ENCODE peak calls at places on chromosomes 12 and 14, in four cellular contexts. Q is H1, F is trophoblast cell, N is mesenchymal stem cell. Z is an unnamed sample.

GRCh38 chr12:47095446-47096236 is 15.9 kb upstream of the AMIGO2 start:
- DNase-seq in Q (no peak), F (no peak), N (peak), Z (no peak)

GRCh38 chr12:90013409-90013808 is 304.8 kb upstream of the ATP2B1 start:
- DNase-seq in Q (no peak), F (no peak), N (peak), Z (no peak)

GRCh38 chr12:64395739-64396138 is 5.2 kb upstream of the C12orf56 start:
- DNase-seq in Q (no peak), F (no peak), N (no peak), Z (no peak)

GRCh38 chr12:110957652-110958051 is 37.3 kb upstream of the MYL2 start:
- DNase-seq in Q (no peak), F (no peak), N (no peak), Z (peak)

GRCh38 chr14:51109651-51110050 is 14.7 kb upstream of the TRIM9 start:
- DNase-seq in Q (no peak), F (no peak), N (no peak), Z (no peak)

GRCh38 chr14:58395815-58396626 is at the start of gene TOMM20L:
- DNase-seq in Q (peak), F (peak), N (peak), Z (peak)

GRCh38 chr12:46266382-46266791 is 2.5 kb downstream of the SLC38A1 start:
- DNase-seq in Q (no peak), F (no peak), N (peak), Z (no peak)

GRCh38 chr12:103966736-103967135 is 1.1 kb downstream of the TDG start:
- DNase-seq in Q (no peak), F (no peak), N (peak), Z (no peak)

GRCh38 chr12:4379410-4379809 is at the start of gene FGF23:
- DNase-seq in Q (peak), F (no peak), N (peak), Z (peak)

GRCh38 chr14:85415015-85415712 is 114.8 kb upstream of the FLRT2 start:
- DNase-seq in Q (peak), F (no peak), N (peak), Z (peak)

GRCh38 chr14:94992046-94992445 is 165.3 kb downstream of the DICER1 start:
- DNase-seq in Q (no peak), F (no peak), N (no peak), Z (no peak)

GRCh38 chr14:98966021-98966420 is 306.0 kb downstream of the BCL11B start:
- DNase-seq in Q (no peak), F (no peak), N (no peak), Z (no peak)

GRCh38 chr12:105455250-105455649 is 124.8 kb downstream of the C12orf75 start:
- DNase-seq in Q (no peak), F (peak), N (no peak), Z (no peak)

GRCh38 chr14:34711169-34711568 is 3.2 kb downstream of the CFL2 start:
- DNase-seq in Q (no peak), F (peak), N (peak), Z (no peak)

GRCh38 chr12:18430425-18431048 is 169.2 kb downstream of the PIK3C2G start:
- DNase-seq in Q (no peak), F (peak), N (peak), Z (peak)

GRCh38 chr12:119710941-119711551 is 43.1 kb downstream of the PRKAB1 start:
- DNase-seq in Q (no peak), F (no peak), N (no peak), Z (no peak)

GRCh38 chr14:88993946-88994345 is 169.5 kb downstream of the TTC8 start:
- DNase-seq in Q (no peak), F (peak), N (no peak), Z (no peak)

GRCh38 chr14:80136358-80136757 is 74.9 kb downstream of the DIO2 start:
- DNase-seq in Q (no peak), F (peak), N (no peak), Z (no peak)

GRCh38 chr14:103593577-103593976 is 30.8 kb downstream of the COA8 start:
- DNase-seq in Q (no peak), F (no peak), N (no peak), Z (no peak)

GRCh38 chr14:95564060-95564459 is 29.2 kb downstream of the GLRX5 start:
- DNase-seq in Q (no peak), F (no peak), N (no peak), Z (no peak)

GRCh38 chr12:106022568-106023012 is 116.2 kb downstream of the NUAK1 start:
- DNase-seq in Q (no peak), F (no peak), N (peak), Z (no peak)

GRCh38 chr14:53964249-53964648 is 7.6 kb upstream of the BMP4 start:
- DNase-seq in Q (no peak), F (no peak), N (peak), Z (no peak)

GRCh38 chr12:5220835-5221234 is 177.2 kb downstream of the KCNA5 start:
- DNase-seq in Q (no peak), F (peak), N (no peak), Z (no peak)

GRCh38 chr12:67299936-67300335 is 30.8 kb downstream of the CAND1 start:
- DNase-seq in Q (no peak), F (no peak), N (no peak), Z (no peak)

GRCh38 chr12:11793896-11794295 is 144.4 kb downstream of the ETV6 start:
- DNase-seq in Q (no peak), F (no peak), N (no peak), Z (no peak)

GRCh38 chr12:84150226-84150625 is 762.4 kb downstream of the SLC6A15 start:
- DNase-seq in Q (no peak), F (no peak), N (no peak), Z (no peak)

GRCh38 chr12:84148335-84148734 is 764.3 kb downstream of the SLC6A15 start:
- DNase-seq in Q (no peak), F (no peak), N (no peak), Z (no peak)
- H2AFZ ChIP-seq in Q (no peak), F (no peak), N (no peak), Z (no peak)

GRCh38 chr12:88035271-88035906 is 6.2 kb upstream of the C12orf50 start:
- DNase-seq in Q (peak), F (peak), N (peak), Z (peak)
- H2BK12ac ChIP-seq in Q (no peak), F (no peak), N (no peak), Z (no peak)

GRCh38 chr12:113099364-113099763 is 36.2 kb downstream of the RASAL1 start:
- DNase-seq in Q (no peak), F (no peak), N (no peak), Z (no peak)

GRCh38 chr12:113098428-113099028 is 37.0 kb downstream of the RASAL1 start:
- DNase-seq in Q (peak), F (peak), N (peak), Z (peak)

GRCh38 chr12:113099764-113100163 is 35.8 kb downstream of the RASAL1 start:
- DNase-seq in Q (no peak), F (no peak), N (no peak), Z (no peak)

GRCh38 chr12:113096675-113097461 is 38.7 kb downstream of the RASAL1 start:
- DNase-seq in Q (no peak), F (no peak), N (no peak), Z (no peak)

DNA sequence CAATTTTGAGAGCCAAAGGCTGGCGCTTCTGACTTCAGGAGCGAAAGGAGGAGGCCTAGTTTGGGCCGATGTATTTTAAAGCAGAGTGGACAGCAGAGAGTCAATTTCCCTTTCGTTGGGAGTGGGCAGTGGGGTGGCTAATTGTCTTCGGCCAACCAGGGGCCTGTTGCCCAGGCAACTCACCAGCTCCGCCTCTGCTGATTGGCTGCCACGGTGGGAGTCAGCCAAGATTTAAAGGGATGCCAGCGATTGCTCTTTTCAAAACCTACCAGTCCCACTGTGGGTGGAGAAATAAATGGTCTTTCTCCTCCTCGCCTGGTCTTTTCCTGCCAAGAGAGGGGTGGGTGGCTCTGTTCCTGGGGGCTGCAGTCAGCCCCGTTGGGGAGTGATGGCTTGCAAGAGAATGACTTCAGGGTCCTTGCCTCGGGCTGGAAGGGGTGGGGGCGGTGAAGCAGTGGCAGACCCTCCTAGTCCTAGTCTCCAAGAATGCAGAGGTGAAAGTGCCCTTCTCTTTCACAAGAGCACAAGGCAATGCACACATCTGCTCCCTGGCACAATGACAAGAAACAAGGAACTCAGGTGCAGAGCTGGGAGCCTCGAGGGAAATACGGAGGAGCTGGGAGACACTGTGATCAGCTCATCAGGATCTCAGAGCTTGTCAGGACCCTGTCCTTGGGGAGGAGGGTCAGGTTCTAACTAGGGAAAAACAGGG is 37.7 kb downstream of the RASAL1 start:
- DNase-seq in Q (no peak), F (no peak), N (peak), Z (peak)
- H2AFZ ChIP-seq in Q (no peak), F (no peak), N (no peak), Z (no peak)

DNA sequence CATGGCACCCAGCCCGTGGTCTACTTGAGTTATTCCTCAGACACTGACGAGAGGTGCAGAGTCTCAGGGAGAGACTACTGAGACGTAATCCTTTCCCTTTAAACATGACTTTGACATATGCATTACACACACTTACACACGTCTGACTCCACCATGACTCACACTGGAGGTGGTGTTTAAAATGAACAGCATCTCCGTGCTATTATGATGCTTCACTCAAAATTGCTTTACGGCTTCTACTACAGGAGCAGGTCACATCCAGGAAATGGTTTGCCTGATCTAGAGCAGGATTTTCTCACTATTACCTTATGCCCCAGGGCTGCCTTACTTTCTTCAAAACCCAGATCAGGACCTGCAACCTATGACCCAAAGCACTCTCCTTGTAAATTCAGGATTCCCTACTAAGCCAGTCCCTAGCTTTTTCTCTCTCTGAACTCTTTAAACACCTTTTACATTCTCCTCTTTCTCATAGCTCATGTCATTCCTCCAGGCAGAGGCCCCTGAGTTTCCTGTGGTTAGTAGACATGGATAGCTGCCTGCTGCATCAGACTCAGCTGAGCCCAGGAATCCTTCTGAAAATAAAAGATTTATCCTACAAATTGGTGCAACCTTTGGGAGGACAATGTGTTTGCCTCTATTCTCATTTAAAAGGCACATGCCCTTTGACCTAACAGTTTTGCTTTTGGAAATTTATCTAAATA is 31.2 kb downstream of the TMCC3 start:
- DNase-seq in Q (no peak), F (peak), N (peak), Z (no peak)
- H2BK12ac ChIP-seq in Q (no peak), F (peak), N (no peak), Z (no peak)

DNA sequence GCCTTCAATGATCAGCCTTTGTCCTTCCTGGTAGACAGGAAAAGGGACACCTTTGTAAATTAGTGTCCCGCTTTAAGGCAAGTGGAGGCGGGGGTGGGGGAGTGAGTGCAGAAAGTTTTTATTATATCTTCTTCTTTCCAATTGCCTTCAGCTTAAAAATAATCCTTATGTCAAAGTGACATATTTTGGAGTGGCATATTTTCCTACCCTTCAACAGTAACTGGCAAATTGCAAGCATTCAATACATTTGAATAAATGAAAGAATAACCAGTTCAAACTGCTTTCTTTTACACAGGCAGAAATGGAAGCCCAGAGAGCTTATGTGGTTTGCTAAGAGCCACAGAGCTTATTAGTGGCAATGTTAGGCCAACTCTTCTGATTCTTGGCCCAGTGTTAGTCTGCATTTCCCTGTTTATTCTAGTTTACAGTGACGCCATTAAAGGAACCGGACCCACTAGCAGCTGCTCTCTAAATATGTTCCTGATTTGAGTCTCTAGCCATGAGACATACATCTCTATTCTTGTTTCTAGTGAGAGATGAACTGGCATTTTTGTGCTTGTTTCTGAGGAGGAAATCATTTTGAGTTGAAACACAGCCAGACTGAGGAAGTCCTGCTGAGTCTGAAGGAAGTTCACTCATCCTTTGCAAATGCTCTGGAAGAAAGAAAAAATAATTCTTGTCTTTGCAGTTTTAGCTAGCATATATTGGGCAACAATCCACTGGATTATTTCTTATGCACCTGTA is 468.7 kb downstream of the NOVA1 start:
- DNase-seq in Q (no peak), F (no peak), N (no peak), Z (no peak)
- H2AFZ ChIP-seq in Q (no peak), F (no peak), N (no peak), Z (no peak)

GRCh38 chr12:57388425-57388824 is 42.4 kb downstream of the R3HDM2 start:
- DNase-seq in Q (no peak), F (no peak), N (no peak), Z (no peak)
- H2BK12ac ChIP-seq in Q (no peak), F (no peak), N (no peak), Z (no peak)

GRCh38 chr14:38948171-38948570 is 154.9 kb downstream of the SEC23A start:
- DNase-seq in Q (no peak), F (no peak), N (no peak), Z (no peak)
- H2AFZ ChIP-seq in Q (no peak), F (no peak), N (no peak), Z (no peak)

GRCh38 chr12:109818900-109819500 is 14.2 kb downstream of the TRPV4 start:
- DNase-seq in Q (no peak), F (no peak), N (peak), Z (no peak)
- H2BK12ac ChIP-seq in Q (peak), F (no peak), N (no peak), Z (no peak)

Z was measured in H9.